ENCODE peak calls at places on chromosomes 3 and 15, in six cellular contexts. C, Z, K, Q, O and P are unnamed samples.

GRCh38 chr3:82274897-82275296 is 513.5 kb upstream of the GBE1 start:
- DNase-seq in C (no peak), Z (no peak), K (no peak), Q (peak; percentile 38), O (no peak), P (no peak)

GRCh38 chr15:69973102-69973714 is 124.5 kb downstream of the TLE3 start:
- DNase-seq in C (peak; percentile 73), Z (peak; percentile 73), K (peak; percentile 23), Q (peak; percentile 52), O (no peak), P (peak; percentile 37)

GRCh38 chr3:168615489-168616020 is 519.8 kb upstream of the GOLIM4 start:
- DNase-seq in C (no peak), Z (no peak), K (no peak), Q (no peak), O (no peak), P (no peak)

GRCh38 chr3:65126527-65127440 is 439.0 kb upstream of the ADAMTS9 start:
- DNase-seq in C (peak; percentile 10), Z (peak; percentile 84), K (no peak), Q (peak; percentile 87), O (no peak), P (no peak)

GRCh38 chr15:62749036-62749435 is 293.5 kb upstream of the TPM1 start:
- DNase-seq in C (no peak), Z (no peak), K (no peak), Q (no peak), O (no peak), P (no peak)

GRCh38 chr3:112345681-112346080 is 12.7 kb downstream of the CD200 start:
- DNase-seq in C (no peak), Z (no peak), K (no peak), Q (no peak), O (no peak), P (no peak)

GRCh38 chr15:81480645-81481053 is 106.6 kb upstream of the TMC3 start:
- DNase-seq in C (peak; percentile 86), Z (peak; percentile 27), K (peak; percentile 31), Q (peak; percentile 39), O (no peak), P (peak; percentile 44)

GRCh38 chr3:173706630-173707029 is 309.1 kb downstream of the NLGN1 start:
- DNase-seq in C (no peak), Z (no peak), K (no peak), Q (no peak), O (no peak), P (no peak)

GRCh38 chr3:30643763-30644462 is 37.5 kb downstream of the TGFBR2 start:
- DNase-seq in C (no peak), Z (no peak), K (no peak), Q (no peak), O (no peak), P (peak; percentile 40)

GRCh38 chr3:177357352-177358084 is 160.2 kb upstream of the TBL1XR1 start:
- DNase-seq in C (peak; percentile 83), Z (peak; percentile 96), K (peak; percentile 88), Q (peak; percentile 96), O (no peak), P (peak; percentile 95)

GRCh38 chr15:84982301-84982920 is 755 bp downstream of the PDE8A start:
- DNase-seq in C (peak; percentile 68), Z (peak; percentile 18), K (peak; percentile 70), Q (peak; percentile 24), O (peak; percentile 77), P (peak; percentile 72)

GRCh38 chr15:51971353-51972133 is at the start of gene LEO1:
- DNase-seq in C (peak; percentile 96), Z (peak; percentile 95), K (peak; percentile 96), Q (peak; percentile 100), O (peak; percentile 96), P (peak; percentile 97)

GRCh38 chr15:31265871-31266711 is 60.5 kb upstream of the KLF13 start:
- DNase-seq in C (no peak), Z (no peak), K (no peak), Q (no peak), O (peak; percentile 75), P (peak; percentile 54)

GRCh38 chr3:154779571-154779970 is 300.5 kb upstream of the MME start:
- DNase-seq in C (no peak), Z (peak; percentile 72), K (no peak), Q (peak; percentile 72), O (no peak), P (no peak)

GRCh38 chr15:101372149-101372577 is 77.1 kb upstream of the SNRPA1 start:
- DNase-seq in C (peak; percentile 35), Z (no peak), K (no peak), Q (no peak), O (peak; percentile 60), P (no peak)

GRCh38 chr15:36810656-36811449 is 231.4 kb downstream of the CDIN1 start:
- DNase-seq in C (no peak), Z (no peak), K (no peak), Q (no peak), O (no peak), P (no peak)

GRCh38 chr3:156820687-156821070 is 5.5 kb upstream of the LEKR1 start:
- DNase-seq in C (no peak), Z (no peak), K (no peak), Q (peak; percentile 42), O (no peak), P (no peak)

GRCh38 chr3:69425249-69425648 is 39.4 kb upstream of the FRMD4B start:
- DNase-seq in C (peak; percentile 49), Z (peak; percentile 37), K (peak; percentile 14), Q (peak; percentile 21), O (no peak), P (peak; percentile 54)

GRCh38 chr3:112446343-112446742 is 52.9 kb downstream of the BTLA start:
- DNase-seq in C (no peak), Z (peak; percentile 50), K (no peak), Q (peak; percentile 88), O (no peak), P (no peak)

GRCh38 chr15:71545223-71545760 is 265.1 kb upstream of the NR2E3 start:
- DNase-seq in C (no peak), Z (no peak), K (no peak), Q (peak; percentile 75), O (no peak), P (no peak)

GRCh38 chr15:58457466-58457965 is 25.7 kb downstream of the LIPC start:
- DNase-seq in C (no peak), Z (peak; percentile 94), K (no peak), Q (peak; percentile 85), O (no peak), P (no peak)

GRCh38 chr15:57444877-57445513 is 68.7 kb downstream of the CGNL1 start:
- DNase-seq in C (no peak), Z (no peak), K (no peak), Q (peak; percentile 56), O (no peak), P (no peak)

DNA sequence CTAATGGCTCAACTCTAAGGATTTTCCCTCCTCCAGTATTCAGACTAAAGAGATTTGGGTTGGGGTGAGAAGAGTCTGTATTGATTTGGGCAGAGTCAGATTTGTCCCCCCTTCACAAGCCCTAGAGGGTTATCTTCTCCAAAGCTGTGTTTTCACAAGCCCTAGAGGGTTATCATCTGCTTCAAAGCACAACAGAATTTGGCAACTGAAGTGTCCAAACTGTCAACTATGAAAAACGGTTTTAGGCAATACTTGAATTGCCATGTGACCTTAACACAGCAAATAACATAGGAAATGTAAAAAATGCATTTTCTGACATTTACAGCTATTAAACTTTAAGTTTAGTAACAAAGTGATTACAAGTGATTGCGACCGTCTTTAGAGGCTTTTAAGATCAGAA is 119.9 kb downstream of the IMPG2 start:
- DNase-seq in C (no peak), Z (no peak), K (no peak), Q (no peak), O (no peak), P (no peak)
- H3K4me3 ChIP-seq in C (no peak overlapping the region), Z (no peak overlapping the region), K (no peak overlapping the region), Q (no peak overlapping the region), O (no peak overlapping the region), P (no peak overlapping the region)

GRCh38 chr15:73992594-73992898 is 451 bp upstream of the STOML1 start:
- DNase-seq in C (no peak), Z (no peak), K (no peak), Q (no peak), O (no peak), P (no peak)

GRCh38 chr15:73991726-73992593 is at the start of gene STOML1:
- DNase-seq in C (peak; percentile 97), Z (peak; percentile 92), K (peak; percentile 82), Q (peak; percentile 94), O (peak; percentile 94), P (peak; percentile 91)

GRCh38 chr15:73994912-73995622 is 551 bp downstream of the PML start:
- DNase-seq in C (no peak), Z (peak; percentile 42), K (no peak), Q (peak; percentile 29), O (peak; percentile 76), P (no peak)

GRCh38 chr15:73994419-73994883 is at the start of gene PML:
- DNase-seq in C (peak; percentile 97), Z (peak; percentile 94), K (peak; percentile 91), Q (peak; percentile 94), O (peak; percentile 99), P (peak; percentile 99)

DNA sequence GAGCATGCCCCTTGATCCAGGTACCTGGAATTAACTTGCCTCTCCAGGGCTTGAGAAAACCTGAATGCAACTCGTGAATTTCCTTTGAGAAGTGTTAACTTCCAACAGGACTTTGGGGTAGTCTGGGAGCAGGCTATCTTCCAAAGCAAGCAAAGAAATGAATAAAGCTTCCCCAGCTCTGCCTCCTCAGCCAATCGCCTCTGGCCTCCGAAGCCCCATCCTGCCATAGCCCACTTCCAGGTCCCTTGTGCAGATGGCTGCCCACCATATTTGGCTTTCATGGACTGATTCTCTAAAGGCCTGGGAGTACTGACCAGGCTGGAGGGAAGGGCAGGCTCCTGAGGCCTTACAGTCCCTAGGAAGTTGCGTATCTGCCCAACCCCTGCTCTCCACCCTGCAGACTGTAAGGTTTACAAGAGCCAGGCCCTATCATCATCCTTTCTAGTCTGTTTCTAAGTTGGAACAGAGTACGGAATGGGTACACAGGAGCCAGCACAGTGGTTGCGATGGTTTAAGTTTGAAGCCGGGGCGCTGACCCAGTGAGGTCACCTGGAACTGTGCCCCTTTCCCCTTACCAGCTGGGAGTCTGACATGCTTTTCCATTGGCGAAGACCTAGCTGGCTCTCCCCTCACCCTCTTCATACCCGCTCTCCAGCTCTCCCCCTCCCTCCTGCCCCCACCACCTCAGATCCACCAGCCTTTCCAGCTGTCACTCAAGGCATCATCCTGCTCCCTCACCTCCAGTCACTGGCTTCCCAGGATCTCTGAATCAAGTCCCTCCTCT is 1.1 kb upstream of the PML start:
- DNase-seq in C (no peak), Z (no peak), K (no peak), Q (no peak), O (peak; percentile 61), P (no peak)
- H3K4me1 ChIP-seq in C (peaks cover 4% of the 10 kb centered on the region), Z (peaks cover 51% of the 10 kb centered on the region), K (peaks cover 47% of the 10 kb centered on the region), Q (peaks cover 36% of the 10 kb centered on the region), O (peaks cover 77% of the 10 kb centered on the region), P (peaks cover 3% of the 10 kb centered on the region)

DNA sequence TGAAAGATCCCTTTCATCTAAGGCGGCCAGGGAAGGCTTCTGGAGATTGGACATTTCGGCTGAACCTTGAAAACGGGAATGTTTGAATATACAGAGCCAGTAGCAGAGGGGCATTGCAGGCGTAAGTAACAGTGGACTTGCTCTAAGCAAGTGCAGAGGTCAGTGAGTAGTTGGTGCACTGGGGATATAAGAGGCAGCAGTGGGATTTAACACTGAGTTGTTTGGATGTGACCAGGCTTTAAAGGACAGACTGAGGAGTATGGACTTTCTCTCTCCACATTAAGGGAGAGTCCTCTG is 1.3 kb downstream of the ARNT2 start:
- DNase-seq in C (no peak), Z (no peak), K (no peak), Q (no peak), O (no peak), P (no peak)
- H3K4me3 ChIP-seq in C (no peak overlapping the region), Z (no peak overlapping the region), K (no peak overlapping the region), Q (no peak overlapping the region), O (no peak overlapping the region), P (no peak overlapping the region)

DNA sequence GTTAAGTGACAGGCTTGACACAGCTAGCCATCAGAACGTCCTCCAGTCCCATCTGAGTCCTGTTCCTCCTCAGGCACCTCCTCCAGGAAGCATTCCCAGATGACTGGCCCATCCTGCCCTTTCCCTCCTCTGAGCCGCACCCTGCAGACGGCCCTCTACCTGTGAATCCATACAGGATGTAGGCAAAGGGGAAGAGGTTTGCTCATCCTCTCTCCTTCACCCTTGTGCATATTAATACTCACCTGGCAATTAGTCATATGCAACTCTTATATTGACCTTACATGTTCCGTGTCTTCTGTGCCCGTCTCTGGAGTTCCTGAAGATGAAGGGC is 61.9 kb downstream of the SMAD3 start:
- DNase-seq in C (no peak), Z (peak; percentile 90), K (no peak), Q (no peak), O (no peak), P (no peak)
- H3K4me1 ChIP-seq in C (peaks cover 58% of the 10 kb centered on the region), Z (peaks cover 59% of the 10 kb centered on the region), K (peaks cover 56% of the 10 kb centered on the region), Q (peaks cover 73% of the 10 kb centered on the region), O (peaks cover 69% of the 10 kb centered on the region), P (peaks cover 5% of the 10 kb centered on the region)